ENCODE peak calls at places on chromosomes 4 and X, in six cellular contexts. One of them, this sample, is unnamed.

GRCh38 chrX:138756234-138756633 is 44.7 kb upstream of the FGF13 start:
- DNase-seq in GM12865: no peak
- DNase-seq in CD8-positive, alpha-beta T cell: no peak
- DNase-seq in fibroblast of lung: peak
- DNase-seq in CD4-positive, alpha-beta memory T cell: no peak
- DNase-seq in mesendoderm: peak
- DNase-seq in this sample: no peak

GRCh38 chr4:133402616-133403015 is 253.5 kb downstream of the PCDH10 start:
- DNase-seq in fibroblast of lung: peak
- DNase-seq in CD8-positive, alpha-beta T cell: no peak
- DNase-seq in CD4-positive, alpha-beta memory T cell: no peak
- DNase-seq in GM12865: no peak
- DNase-seq in mesendoderm: peak
- DNase-seq in this sample: no peak

GRCh38 chr4:74555231-74555630 is 110.3 kb downstream of the AREG start:
- DNase-seq in mesendoderm: no peak
- DNase-seq in CD8-positive, alpha-beta T cell: no peak
- DNase-seq in fibroblast of lung: peak
- DNase-seq in GM12865: no peak
- DNase-seq in CD4-positive, alpha-beta memory T cell: no peak
- DNase-seq in this sample: no peak

GRCh38 chr4:150176559-150176958 is 98.3 kb downstream of the DCLK2 start:
- DNase-seq in GM12865: no peak
- DNase-seq in CD4-positive, alpha-beta memory T cell: no peak
- DNase-seq in mesendoderm: no peak
- DNase-seq in CD8-positive, alpha-beta T cell: no peak
- DNase-seq in fibroblast of lung: peak
- DNase-seq in this sample: no peak

GRCh38 chr4:145440292-145441007 is 41.2 kb upstream of the SMAD1 start:
- DNase-seq in GM12865: no peak
- DNase-seq in mesendoderm: no peak
- DNase-seq in CD8-positive, alpha-beta T cell: no peak
- DNase-seq in CD4-positive, alpha-beta memory T cell: no peak
- DNase-seq in fibroblast of lung: peak
- DNase-seq in this sample: no peak

GRCh38 chr4:153676491-153676890 is 7.6 kb upstream of the TLR2 start:
- DNase-seq in CD8-positive, alpha-beta T cell: no peak
- DNase-seq in GM12865: no peak
- DNase-seq in CD4-positive, alpha-beta memory T cell: no peak
- DNase-seq in mesendoderm: no peak
- DNase-seq in fibroblast of lung: peak
- DNase-seq in this sample: no peak

GRCh38 chr4:74117024-74117534 is 18.1 kb upstream of the CXCL2 start:
- DNase-seq in fibroblast of lung: peak
- DNase-seq in CD4-positive, alpha-beta memory T cell: no peak
- DNase-seq in CD8-positive, alpha-beta T cell: no peak
- DNase-seq in mesendoderm: peak
- DNase-seq in GM12865: no peak
- DNase-seq in this sample: no peak

GRCh38 chr4:7355795-7356194 is 78.9 kb downstream of the PSAPL1 start:
- DNase-seq in CD8-positive, alpha-beta T cell: no peak
- DNase-seq in GM12865: no peak
- DNase-seq in mesendoderm: no peak
- DNase-seq in fibroblast of lung: no peak
- DNase-seq in CD4-positive, alpha-beta memory T cell: no peak
- DNase-seq in this sample: no peak

GRCh38 chr4:147678796-147679549 is 5.0 kb downstream of the PRMT9 start:
- DNase-seq in CD8-positive, alpha-beta T cell: no peak
- DNase-seq in fibroblast of lung: peak
- DNase-seq in CD4-positive, alpha-beta memory T cell: no peak
- DNase-seq in mesendoderm: peak
- DNase-seq in GM12865: peak
- DNase-seq in this sample: no peak

GRCh38 chr4:123651127-123651526 is 254.5 kb downstream of the SPRY1 start:
- DNase-seq in fibroblast of lung: no peak
- DNase-seq in CD4-positive, alpha-beta memory T cell: no peak
- DNase-seq in CD8-positive, alpha-beta T cell: no peak
- DNase-seq in GM12865: no peak
- DNase-seq in mesendoderm: no peak
- DNase-seq in this sample: no peak

GRCh38 chrX:3713225-3713936 is at the start of gene PRKX:
- DNase-seq in CD8-positive, alpha-beta T cell: peak
- DNase-seq in CD4-positive, alpha-beta memory T cell: peak
- DNase-seq in GM12865: peak
- DNase-seq in fibroblast of lung: peak
- DNase-seq in mesendoderm: peak
- DNase-seq in this sample: peak

GRCh38 chr4:80112236-80112635 is 39.2 kb upstream of the ANTXR2 start:
- DNase-seq in CD8-positive, alpha-beta T cell: no peak
- DNase-seq in GM12865: no peak
- DNase-seq in fibroblast of lung: peak
- DNase-seq in CD4-positive, alpha-beta memory T cell: no peak
- DNase-seq in mesendoderm: no peak
- DNase-seq in this sample: no peak

GRCh38 chr4:48228887-48229462 is 40.7 kb downstream of the TEC start:
- DNase-seq in fibroblast of lung: peak
- DNase-seq in mesendoderm: no peak
- DNase-seq in CD4-positive, alpha-beta memory T cell: no peak
- DNase-seq in CD8-positive, alpha-beta T cell: no peak
- DNase-seq in GM12865: no peak
- DNase-seq in this sample: no peak

GRCh38 chr4:153156263-153156662 is 48.0 kb upstream of the TRIM2 start:
- DNase-seq in CD8-positive, alpha-beta T cell: peak
- DNase-seq in CD4-positive, alpha-beta memory T cell: peak
- DNase-seq in fibroblast of lung: peak
- DNase-seq in GM12865: no peak
- DNase-seq in mesendoderm: peak
- DNase-seq in this sample: peak

GRCh38 chrX:96480081-96480480 is 204.6 kb upstream of the DIAPH2 start:
- DNase-seq in CD4-positive, alpha-beta memory T cell: no peak
- DNase-seq in fibroblast of lung: peak
- DNase-seq in GM12865: no peak
- DNase-seq in CD8-positive, alpha-beta T cell: no peak
- DNase-seq in mesendoderm: no peak
- DNase-seq in this sample: no peak

GRCh38 chr4:54067163-54067562 is 2.8 kb upstream of the CHIC2 start:
- DNase-seq in CD4-positive, alpha-beta memory T cell: no peak
- DNase-seq in CD8-positive, alpha-beta T cell: no peak
- DNase-seq in GM12865: no peak
- DNase-seq in mesendoderm: no peak
- DNase-seq in fibroblast of lung: peak
- DNase-seq in this sample: no peak

GRCh38 chr4:154507170-154507569 is 15.6 kb upstream of the DCHS2 start:
- DNase-seq in fibroblast of lung: no peak
- DNase-seq in mesendoderm: peak
- DNase-seq in CD4-positive, alpha-beta memory T cell: no peak
- DNase-seq in CD8-positive, alpha-beta T cell: no peak
- DNase-seq in GM12865: no peak
- DNase-seq in this sample: no peak

GRCh38 chr4:8771666-8772065 is 100.0 kb downstream of the HMX1 start:
- DNase-seq in fibroblast of lung: no peak
- DNase-seq in GM12865: no peak
- DNase-seq in CD4-positive, alpha-beta memory T cell: no peak
- DNase-seq in CD8-positive, alpha-beta T cell: no peak
- DNase-seq in mesendoderm: no peak
- DNase-seq in this sample: no peak

GRCh38 chrX:64204701-64205440 is 637 bp downstream of the AMER1 start:
- DNase-seq in GM12865: peak
- DNase-seq in CD8-positive, alpha-beta T cell: peak
- DNase-seq in CD4-positive, alpha-beta memory T cell: peak
- DNase-seq in mesendoderm: peak
- DNase-seq in fibroblast of lung: peak
- DNase-seq in this sample: peak

GRCh38 chr4:21454831-21455230 is 493.7 kb downstream of the KCNIP4 start:
- DNase-seq in mesendoderm: no peak
- DNase-seq in fibroblast of lung: no peak
- DNase-seq in CD4-positive, alpha-beta memory T cell: no peak
- DNase-seq in GM12865: no peak
- DNase-seq in CD8-positive, alpha-beta T cell: no peak
- DNase-seq in this sample: no peak

GRCh38 chrX:9745417-9746115 is 20.1 kb downstream of the GPR143 start:
- DNase-seq in GM12865: no peak
- DNase-seq in CD8-positive, alpha-beta T cell: no peak
- DNase-seq in fibroblast of lung: peak
- DNase-seq in CD4-positive, alpha-beta memory T cell: no peak
- DNase-seq in mesendoderm: peak
- DNase-seq in this sample: no peak
- H3K4me3 ChIP-seq in GM12865: no peak
- H3K4me3 ChIP-seq in CD8-positive, alpha-beta T cell: no peak
- H3K4me3 ChIP-seq in fibroblast of lung: no peak
- H3K4me3 ChIP-seq in CD4-positive, alpha-beta memory T cell: no peak
- H3K4me3 ChIP-seq in mesendoderm: no peak
- H3K4me3 ChIP-seq in this sample: no peak

GRCh38 chrX:103461156-103461555 is 58.1 kb downstream of the RAB40A start:
- DNase-seq in fibroblast of lung: no peak
- DNase-seq in CD4-positive, alpha-beta memory T cell: no peak
- DNase-seq in CD8-positive, alpha-beta T cell: no peak
- DNase-seq in mesendoderm: no peak
- DNase-seq in GM12865: no peak
- DNase-seq in this sample: no peak

GRCh38 chrX:103464071-103464773 is 55.1 kb downstream of the RAB40A start:
- DNase-seq in mesendoderm: peak
- DNase-seq in CD8-positive, alpha-beta T cell: peak
- DNase-seq in fibroblast of lung: peak
- DNase-seq in GM12865: peak
- DNase-seq in CD4-positive, alpha-beta memory T cell: peak
- DNase-seq in this sample: peak

GRCh38 chrX:103467156-103467555 is 52.1 kb downstream of the RAB40A start:
- DNase-seq in CD8-positive, alpha-beta T cell: no peak
- DNase-seq in fibroblast of lung: no peak
- DNase-seq in CD4-positive, alpha-beta memory T cell: no peak
- DNase-seq in GM12865: no peak
- DNase-seq in mesendoderm: no peak
- DNase-seq in this sample: no peak

GRCh38 chrX:103467870-103468269 is 51.4 kb downstream of the RAB40A start:
- DNase-seq in fibroblast of lung: no peak
- DNase-seq in GM12865: no peak
- DNase-seq in CD8-positive, alpha-beta T cell: no peak
- DNase-seq in mesendoderm: no peak
- DNase-seq in CD4-positive, alpha-beta memory T cell: no peak
- DNase-seq in this sample: no peak

DNA sequence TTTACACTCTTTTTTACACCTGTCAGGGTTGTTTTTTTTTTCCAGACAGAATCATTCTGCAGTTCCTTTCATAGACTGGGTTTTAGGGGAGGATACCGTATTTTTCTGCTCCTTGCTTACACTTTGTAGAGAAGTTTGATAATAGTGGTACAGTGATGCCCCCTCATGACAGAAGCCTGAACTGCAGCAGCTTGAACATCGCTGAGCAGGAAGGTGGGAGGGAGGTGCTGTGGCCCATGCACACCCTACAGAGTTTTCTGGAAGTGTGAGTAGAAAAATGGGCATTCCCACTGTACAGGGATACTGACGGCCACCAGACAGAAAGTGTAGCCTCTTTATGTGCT is 54.5 kb downstream of the RAB40A start:
- DNase-seq in CD4-positive, alpha-beta memory T cell: peak
- DNase-seq in GM12865: peak
- DNase-seq in CD8-positive, alpha-beta T cell: peak
- DNase-seq in mesendoderm: peak
- DNase-seq in fibroblast of lung: peak
- DNase-seq in this sample: peak
- H3K4me3 ChIP-seq in CD4-positive, alpha-beta memory T cell: no peak
- H3K4me3 ChIP-seq in GM12865: peak
- H3K4me3 ChIP-seq in CD8-positive, alpha-beta T cell: peak
- H3K4me3 ChIP-seq in mesendoderm: no peak
- H3K4me3 ChIP-seq in fibroblast of lung: peak
- H3K4me3 ChIP-seq in this sample: peak

GRCh38 chr4:127622923-127623754 is 9.6 kb upstream of the INTU start:
- DNase-seq in fibroblast of lung: peak
- DNase-seq in CD8-positive, alpha-beta T cell: no peak
- DNase-seq in CD4-positive, alpha-beta memory T cell: no peak
- DNase-seq in mesendoderm: peak
- DNase-seq in GM12865: no peak
- DNase-seq in this sample: no peak

GRCh38 chr4:127624176-127624575 is 8.6 kb upstream of the INTU start:
- DNase-seq in GM12865: peak
- DNase-seq in CD8-positive, alpha-beta T cell: no peak
- DNase-seq in mesendoderm: no peak
- DNase-seq in CD4-positive, alpha-beta memory T cell: no peak
- DNase-seq in fibroblast of lung: no peak
- DNase-seq in this sample: no peak

GRCh38 chr4:127618427-127618826 is 14.3 kb upstream of the INTU start:
- DNase-seq in CD4-positive, alpha-beta memory T cell: no peak
- DNase-seq in mesendoderm: no peak
- DNase-seq in CD8-positive, alpha-beta T cell: no peak
- DNase-seq in fibroblast of lung: no peak
- DNase-seq in GM12865: no peak
- DNase-seq in this sample: no peak

GRCh38 chr4:127623755-127624087 is 9.0 kb upstream of the INTU start:
- DNase-seq in fibroblast of lung: peak
- DNase-seq in mesendoderm: no peak
- DNase-seq in CD8-positive, alpha-beta T cell: no peak
- DNase-seq in CD4-positive, alpha-beta memory T cell: no peak
- DNase-seq in GM12865: no peak
- DNase-seq in this sample: no peak

DNA sequence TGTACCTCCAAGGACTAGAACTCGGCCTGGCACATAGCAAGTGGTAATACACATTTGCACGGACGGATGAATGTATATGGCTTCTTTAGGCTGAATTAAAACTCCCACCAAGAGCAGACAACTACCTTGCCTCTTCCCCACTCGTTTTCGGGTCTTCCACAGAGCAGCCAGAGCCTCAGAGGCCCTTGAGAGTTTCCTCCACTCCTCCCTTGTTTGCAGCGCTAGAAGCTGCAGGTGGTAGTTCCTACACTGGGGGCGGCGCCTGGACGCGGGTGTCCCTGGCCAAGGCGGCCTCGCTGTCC is 10.2 kb upstream of the INTU start:
- DNase-seq in mesendoderm: no peak
- DNase-seq in GM12865: no peak
- DNase-seq in fibroblast of lung: no peak
- DNase-seq in CD8-positive, alpha-beta T cell: no peak
- DNase-seq in CD4-positive, alpha-beta memory T cell: no peak
- DNase-seq in this sample: no peak
- H3K4me3 ChIP-seq in mesendoderm: no peak
- H3K4me3 ChIP-seq in GM12865: no peak
- H3K4me3 ChIP-seq in fibroblast of lung: peak
- H3K4me3 ChIP-seq in CD8-positive, alpha-beta T cell: no peak
- H3K4me3 ChIP-seq in CD4-positive, alpha-beta memory T cell: no peak
- H3K4me3 ChIP-seq in this sample: peak

GRCh38 chrX:47690175-47690574 is 31.2 kb upstream of the UXT start:
- DNase-seq in CD8-positive, alpha-beta T cell: no peak
- DNase-seq in GM12865: no peak
- DNase-seq in mesendoderm: peak
- DNase-seq in fibroblast of lung: no peak
- DNase-seq in CD4-positive, alpha-beta memory T cell: no peak
- DNase-seq in this sample: no peak
- H3K4me3 ChIP-seq in CD8-positive, alpha-beta T cell: no peak
- H3K4me3 ChIP-seq in GM12865: no peak
- H3K4me3 ChIP-seq in mesendoderm: no peak
- H3K4me3 ChIP-seq in fibroblast of lung: no peak
- H3K4me3 ChIP-seq in CD4-positive, alpha-beta memory T cell: no peak
- H3K4me3 ChIP-seq in this sample: no peak

DNA sequence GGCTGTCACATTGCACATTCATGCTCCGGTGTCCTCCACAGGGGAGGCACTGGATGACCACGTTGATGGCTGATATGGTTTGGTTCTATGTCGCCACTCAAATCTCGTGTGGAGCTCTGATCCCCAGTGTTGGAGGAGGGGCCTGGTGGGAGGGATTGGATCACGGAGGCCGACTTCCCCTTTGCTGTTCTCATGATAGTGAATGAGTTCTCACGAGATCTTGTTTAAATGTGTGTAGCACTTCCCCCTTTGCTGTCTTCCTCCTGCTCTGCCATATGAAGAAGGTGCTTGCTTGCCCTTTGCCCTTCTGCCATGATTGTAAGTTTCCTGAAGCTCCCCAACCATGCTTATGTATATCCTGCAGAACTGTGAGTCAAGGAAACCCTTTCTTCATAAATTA is 22.3 kb upstream of the NAT8L start:
- DNase-seq in mesendoderm: no peak
- DNase-seq in fibroblast of lung: no peak
- DNase-seq in CD8-positive, alpha-beta T cell: no peak
- DNase-seq in GM12865: no peak
- DNase-seq in CD4-positive, alpha-beta memory T cell: no peak
- DNase-seq in this sample: peak
- H3K4me3 ChIP-seq in mesendoderm: no peak
- H3K4me3 ChIP-seq in fibroblast of lung: no peak
- H3K4me3 ChIP-seq in CD8-positive, alpha-beta T cell: no peak
- H3K4me3 ChIP-seq in GM12865: no peak
- H3K4me3 ChIP-seq in CD4-positive, alpha-beta memory T cell: no peak
- H3K4me3 ChIP-seq in this sample: no peak